ENCODE peak calls at places on chromosomes 6 and 20, in five cellular contexts. D is body of pancreas, Y is heart left ventricle, X is NB4, J is tibial artery. M is an unnamed sample.

GRCh38 chr20:56689852-56690485 is 60.9 kb downstream of the TFAP2C start:
- DNase-seq in D (no peak), X (no peak), J (no peak), Y (no peak), M (no peak)

GRCh38 chr6:11215773-11216172 is 16.7 kb downstream of the NEDD9 start:
- DNase-seq in D (no peak), X (no peak), Y (no peak), J (no peak), M (no peak)

GRCh38 chr6:145539831-145540230 is 195.5 kb downstream of the EPM2A start:
- DNase-seq in J (no peak), X (no peak), D (no peak), Y (no peak), M (no peak)

GRCh38 chr6:34189806-34190503 is 44.1 kb upstream of the GRM4 start:
- DNase-seq in Y (no peak), D (no peak), X (peak; percentile 78), J (no peak), M (no peak)

GRCh38 chr6:21265264-21266044 is 328.1 kb upstream of the SOX4 start:
- DNase-seq in J (no peak), D (no peak), Y (no peak), X (peak; percentile 66), M (no peak)

GRCh38 chr6:170516783-170517616 is 36.1 kb downstream of the PSMB1 start:
- DNase-seq in J (no peak), Y (peak; percentile 22), D (peak; percentile 46), X (peak; percentile 86), M (no peak)

GRCh38 chr6:158208226-158208807 is 40.2 kb downstream of the GTF2H5 start:
- DNase-seq in D (no peak), J (no peak), Y (no peak), X (no peak), M (no peak)

GRCh38 chr6:20877008-20877937 is 343.0 kb downstream of the CDKAL1 start:
- DNase-seq in J (peak; percentile 76), Y (no peak), X (peak; percentile 22), D (peak; percentile 79), M (no peak)

GRCh38 chr6:11645016-11645415 is 107.5 kb downstream of the TMEM170B start:
- DNase-seq in J (no peak), Y (no peak), X (peak; percentile 24), D (no peak), M (no peak)

GRCh38 chr6:15504581-15505350 is 158.1 kb downstream of the DTNBP1 start:
- DNase-seq in X (no peak), J (peak; percentile 85), Y (peak; percentile 75), D (peak; percentile 42), M (no peak)

GRCh38 chr6:80610821-80611220 is 504.4 kb downstream of the BCKDHB start:
- DNase-seq in X (no peak), D (no peak), J (no peak), Y (no peak), M (no peak)

GRCh38 chr20:44166008-44166407 is 21.0 kb downstream of the JPH2 start:
- DNase-seq in D (no peak), Y (no peak), J (no peak), X (peak; percentile 45), M (no peak)

GRCh38 chr20:1001116-1001515 is 995 bp downstream of the RSPO4 start:
- DNase-seq in Y (no peak), J (peak; percentile 55), X (no peak), D (no peak), M (no peak)

GRCh38 chr6:139369068-139369467 is 5.4 kb downstream of the CITED2 start:
- DNase-seq in X (no peak), Y (no peak), D (no peak), J (no peak), M (no peak)

GRCh38 chr6:152068622-152069261 is 261.3 kb downstream of the ESR1 start:
- DNase-seq in D (no peak), J (no peak), X (no peak), Y (no peak), M (no peak)

GRCh38 chr20:47113362-47114118 is 218.9 kb downstream of the EYA2 start:
- DNase-seq in J (no peak), X (no peak), Y (no peak), D (no peak), M (no peak)

GRCh38 chr20:58569211-58570125 is 54.3 kb upstream of the APCDD1L start:
- DNase-seq in Y (no peak), J (no peak), D (no peak), X (peak; percentile 67), M (no peak)

GRCh38 chr20:62501801-62502495 is 26.2 kb upstream of the GATA5 start:
- DNase-seq in X (peak; percentile 72), Y (no peak), J (no peak), D (no peak), M (no peak)

GRCh38 chr6:121726596-121726995 is 291.1 kb downstream of the GJA1 start:
- DNase-seq in D (no peak), Y (no peak), X (no peak), J (no peak), M (no peak)

GRCh38 chr20:420169-420620 is 12.1 kb downstream of the RBCK1 start:
- DNase-seq in Y (no peak), X (no peak), D (no peak), J (peak; percentile 61), M (no peak)

GRCh38 chr6:126446187-126446696 is 106.3 kb downstream of the CENPW start:
- DNase-seq in D (no peak), X (no peak), J (no peak), Y (no peak), M (no peak)

GRCh38 chr6:149075616-149076354 is 241.7 kb upstream of the TAB2 start:
- DNase-seq in J (no peak), Y (no peak), X (no peak), D (no peak), M (no peak)

GRCh38 chr20:3786126-3786484 is 435 bp downstream of the CENPB start:
- DNase-seq in J (peak; percentile 78), Y (peak; percentile 58), X (peak; percentile 76), D (peak; percentile 61), M (no peak)

GRCh38 chr6:168678177-168678576 is 237.2 kb downstream of the SMOC2 start:
- DNase-seq in D (no peak), X (no peak), Y (no peak), J (no peak), M (no peak)

GRCh38 chr20:39117486-39117885 is 155.3 kb downstream of the DHX35 start:
- DNase-seq in X (peak; percentile 24), J (no peak), Y (no peak), D (no peak), M (no peak)

GRCh38 chr6:126170875-126171489 is 168.9 kb upstream of the CENPW start:
- DNase-seq in J (no peak), X (peak; percentile 72), Y (no peak), D (peak; percentile 24), M (no peak)

GRCh38 chr20:57266251-57267157 is at the start of gene BMP7:
- DNase-seq in D (no peak), J (no peak), X (no peak), Y (no peak), M (peak; percentile 51)

GRCh38 chr6:4336778-4337442 is 201.5 kb upstream of the ECI2 start:
- DNase-seq in D (no peak), X (no peak), Y (no peak), J (no peak), M (no peak)

GRCh38 chr6:167139761-167140160 is 16.9 kb downstream of the CCR6 start:
- DNase-seq in Y (no peak), D (no peak), X (no peak), J (no peak), M (no peak)
- TF ChIP-seq CTCF in Y (no peak), D (no peak), X (no peak), J (no peak), M (no peak)

DNA sequence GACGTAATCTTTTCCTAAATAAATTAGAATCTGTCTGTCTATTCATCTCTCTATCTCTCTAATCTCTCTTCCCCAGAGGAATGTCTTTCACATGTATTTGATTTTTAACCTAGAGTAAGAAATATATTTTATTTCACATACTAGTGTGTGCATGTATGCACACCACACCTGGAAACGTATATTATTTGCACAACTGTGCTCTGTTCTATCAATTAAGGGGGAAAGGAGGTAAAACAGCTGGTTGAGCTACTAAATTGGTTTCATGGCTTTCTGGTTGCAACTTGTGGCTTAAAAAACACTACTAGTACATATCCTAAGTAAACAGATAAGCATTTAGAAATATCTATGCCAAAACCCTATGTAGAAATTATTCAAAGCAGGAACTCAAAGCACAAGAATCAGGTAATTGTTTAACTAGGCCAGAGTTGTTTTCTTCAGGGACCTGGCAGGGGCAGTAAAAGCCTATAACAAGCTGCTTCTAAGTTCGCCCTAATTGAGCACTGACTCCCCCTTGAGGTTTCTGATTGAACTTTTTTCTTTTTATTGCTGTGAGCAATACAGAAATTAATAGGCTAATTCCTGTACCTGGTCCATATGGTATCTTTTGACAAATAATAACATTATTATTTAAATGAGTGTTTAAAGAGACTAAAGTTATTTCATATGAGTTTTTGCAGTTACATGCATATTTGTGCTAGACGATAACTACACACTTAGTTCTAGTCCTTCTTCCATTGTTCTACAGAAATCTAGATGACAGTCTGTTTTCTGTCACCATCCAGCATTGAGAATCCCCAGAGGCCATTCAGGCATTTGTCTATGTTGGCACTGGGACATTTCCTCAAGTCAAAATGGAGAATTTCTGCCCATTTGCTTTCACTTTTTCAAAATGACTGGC is 88.6 kb downstream of the MCHR2 start:
- DNase-seq in J (no peak), Y (no peak), X (peak; percentile 60), D (peak; percentile 15), M (no peak)
- TF ChIP-seq CTCF in J (peak; percentile 17), Y (peak; percentile 46), X (peak; percentile 69), D (peak; percentile 58), M (peak; percentile 74)

GRCh38 chr20:16366548-16366947 is 206.7 kb downstream of the KIF16B start:
- DNase-seq in J (no peak), Y (no peak), D (no peak), X (no peak), M (no peak)

GRCh38 chr20:16367948-16368560 is 205.2 kb downstream of the KIF16B start:
- DNase-seq in J (no peak), X (no peak), D (no peak), Y (no peak), M (no peak)

GRCh38 chr20:16369441-16369840 is 203.8 kb downstream of the KIF16B start:
- DNase-seq in X (no peak), Y (no peak), D (no peak), J (no peak), M (no peak)

GRCh38 chr20:16363832-16364687 is 209.2 kb downstream of the KIF16B start:
- DNase-seq in J (no peak), X (no peak), Y (no peak), D (no peak), M (no peak)

GRCh38 chr20:16368645-16369292 is 204.5 kb downstream of the KIF16B start:
- DNase-seq in X (no peak), J (no peak), D (no peak), Y (no peak), M (no peak)
- TF ChIP-seq CTCF in X (no peak), J (no peak), D (no peak), Y (no peak), M (no peak)

DNA sequence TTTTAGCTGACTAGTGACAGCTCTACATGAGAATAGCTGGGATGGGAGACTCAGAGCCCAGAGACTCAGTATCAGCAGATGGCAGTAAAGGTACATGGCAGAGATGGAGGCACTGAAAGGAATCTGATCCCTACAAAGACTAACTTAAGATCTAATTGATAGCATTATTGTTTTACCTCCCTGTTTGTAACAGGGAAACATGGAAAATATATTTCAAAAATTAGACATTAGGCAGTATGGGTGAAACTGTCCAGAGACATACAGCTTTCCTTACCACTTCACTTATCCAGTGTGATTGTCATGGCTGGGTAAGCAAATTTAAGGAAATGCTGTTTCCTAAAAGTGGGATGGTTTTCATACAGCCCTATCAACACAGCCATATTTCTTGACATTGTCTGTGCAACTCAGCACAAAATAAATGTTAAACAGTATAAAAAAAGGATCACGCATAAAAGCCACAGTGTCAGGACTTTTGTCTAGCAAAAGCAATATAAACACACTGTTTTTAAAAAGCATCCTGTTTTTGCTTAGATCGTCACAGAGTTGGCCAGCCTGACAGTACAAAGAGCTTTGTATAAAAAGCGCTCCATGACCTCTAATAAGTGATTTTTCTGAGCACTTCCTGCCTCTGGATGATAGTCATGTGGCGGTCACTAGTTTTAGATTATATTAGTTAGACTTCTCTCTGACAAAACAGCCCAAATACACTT is 376.9 kb downstream of the PHF3 start:
- DNase-seq in D (no peak), Y (no peak), X (peak; percentile 32), J (no peak), M (no peak)
- TF ChIP-seq CTCF in D (no peak), Y (peak; percentile 70), X (peak; percentile 47), J (peak; percentile 23), M (peak; percentile 85)